ENCODE peak calls at places on chromosomes 11 and 22, in five cellular contexts. G is ovary, N is heart left ventricle, A is transverse colon, D is heart right ventricle. C is an unnamed sample. For H3K36me3, the result is how much of the 10 kb centered on the place peaks cover.

GRCh38 chr11:109023029-109023428 is 358.2 kb downstream of the DDX10 start:
- DNase-seq in G (no peak), N (no peak), A (no peak), D (no peak), C (no peak)

GRCh38 chr22:41369089-41369745 is 12.5 kb upstream of the TEF start:
- DNase-seq in G (peak), N (no peak), A (no peak), D (no peak), C (no peak)

GRCh38 chr22:32911526-32911925 is 110.0 kb downstream of the TIMP3 start:
- DNase-seq in G (no peak), N (no peak), A (no peak), D (no peak), C (no peak)

GRCh38 chr11:86182976-86183584 is 61.5 kb upstream of the EED start:
- DNase-seq in G (no peak), N (no peak), A (peak), D (no peak), C (no peak)

GRCh38 chr22:35313311-35314121 is 13.8 kb downstream of the TOM1 start:
- DNase-seq in G (no peak), N (peak), A (no peak), D (peak), C (peak)

GRCh38 chr11:87219266-87219665 is 181.5 kb downstream of the TMEM135 start:
- DNase-seq in G (no peak), N (no peak), A (no peak), D (no peak), C (no peak)

GRCh38 chr11:64245401-64245796 is 1.3 kb downstream of the PPP1R14B start:
- DNase-seq in G (peak), N (peak), A (peak), D (peak), C (peak)

GRCh38 chr22:44292007-44292370 is 20.8 kb downstream of the SHISAL1 start:
- DNase-seq in G (no peak), N (no peak), A (no peak), D (no peak), C (peak)

GRCh38 chr11:57167125-57167839 is 14.5 kb upstream of the LRRC55 start:
- DNase-seq in G (no peak), N (no peak), A (no peak), D (no peak), C (peak)

GRCh38 chr11:124874571-124875255 is 9.5 kb downstream of the ROBO3 start:
- DNase-seq in G (peak), N (no peak), A (no peak), D (no peak), C (no peak)

GRCh38 chr11:112355726-112356125 is 95.1 kb upstream of the PLET1 start:
- DNase-seq in G (peak), N (peak), A (no peak), D (no peak), C (peak)

GRCh38 chr22:50010676-50011446 is 1.7 kb downstream of the IL17REL start:
- DNase-seq in G (no peak), N (no peak), A (peak), D (no peak), C (no peak)

GRCh38 chr11:68141247-68142027 is 20.2 kb upstream of the CHKA start:
- DNase-seq in G (no peak), N (no peak), A (no peak), D (no peak), C (no peak)

GRCh38 chr11:67262731-67263675 is 3.3 kb upstream of the GRK2 start:
- DNase-seq in G (peak), N (peak), A (peak), D (peak), C (peak)

GRCh38 chr11:5851002-5851401 is 6.5 kb downstream of the OR52E8 start:
- DNase-seq in G (no peak), N (no peak), A (no peak), D (no peak), C (no peak)

GRCh38 chr11:16814410-16815046 is 76.1 kb downstream of the C11orf58 start:
- DNase-seq in G (no peak), N (no peak), A (no peak), D (no peak), C (no peak)

GRCh38 chr22:35893698-35894097 is 134.9 kb downstream of the RBFOX2 start:
- DNase-seq in G (peak), N (peak), A (no peak), D (peak), C (peak)

GRCh38 chr11:88508808-88509581 is 171.5 kb upstream of the CTSC start:
- DNase-seq in G (no peak), N (no peak), A (peak), D (no peak), C (no peak)

GRCh38 chr11:27896096-27896495 is 195.8 kb upstream of the BDNF start:
- DNase-seq in G (no peak), N (no peak), A (no peak), D (no peak), C (no peak)

GRCh38 chr11:27898166-27898565 is 197.9 kb upstream of the BDNF start:
- DNase-seq in G (no peak), N (no peak), A (no peak), D (no peak), C (no peak)

DNA sequence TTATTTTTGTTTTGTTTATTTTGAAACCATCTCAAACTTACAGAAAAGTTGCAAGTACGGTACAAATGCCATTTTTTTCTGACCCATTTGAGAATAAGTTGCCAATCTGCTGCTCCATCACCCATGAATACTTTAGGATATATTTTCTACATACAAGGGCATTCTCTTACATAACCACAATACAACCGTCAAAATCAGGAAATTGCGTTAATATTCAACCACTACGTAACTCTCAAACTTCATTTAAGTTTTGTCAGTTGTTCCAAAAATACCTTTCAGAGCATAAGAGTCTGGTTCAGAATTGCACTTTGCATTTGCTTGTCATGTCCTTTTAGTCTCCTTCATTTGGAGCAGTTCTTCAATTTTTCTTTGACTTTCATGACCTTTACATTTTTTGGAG is 194.3 kb upstream of the BDNF start:
- DNase-seq in G (no peak), N (no peak), A (no peak), D (no peak), C (no peak)
- H3K36me3 ChIP-seq in G (under half), N (under half), A (under half), D (under half), C (under half)

GRCh38 chr11:116931206-116931953 is 94.0 kb upstream of the APOA1 start:
- DNase-seq in G (no peak), N (peak), A (no peak), D (peak), C (no peak)
- H3K36me3 ChIP-seq in G (under half), N (under half), A (under half), D (under half), C (under half)

DNA sequence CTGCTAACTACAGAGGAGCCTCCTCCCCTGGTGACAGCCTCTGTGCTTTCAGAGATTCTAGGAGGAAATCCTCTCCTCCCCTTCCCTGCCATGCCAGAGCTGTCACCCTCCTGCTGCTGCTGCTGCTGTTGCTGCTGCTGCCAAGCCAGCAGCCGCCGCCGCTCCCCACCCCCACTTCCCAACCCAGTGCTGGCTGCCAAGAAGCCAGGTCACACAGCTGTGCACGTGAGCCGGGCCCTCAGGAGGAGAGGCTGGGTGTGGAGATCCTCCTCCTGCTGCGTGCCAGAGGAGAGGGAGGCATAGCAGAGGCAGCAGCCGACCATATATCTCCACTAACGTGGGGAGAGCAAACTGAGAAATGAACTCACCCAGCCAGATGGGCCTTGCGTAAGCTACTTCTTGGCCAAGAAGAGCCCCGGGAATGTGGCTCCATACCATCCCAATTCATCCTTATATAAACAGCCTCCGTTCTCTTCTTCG is 12.4 kb downstream of the CRY2 start:
- DNase-seq in G (peak), N (peak), A (peak), D (peak), C (peak)
- H3K36me3 ChIP-seq in G (under half), N (under half), A (under half), D (half or more), C (under half)

GRCh38 chr22:20571078-20571503 is 63.7 kb downstream of the MED15 start:
- DNase-seq in G (no peak), N (no peak), A (no peak), D (no peak), C (no peak)
- H3K36me3 ChIP-seq in G (under half), N (under half), A (under half), D (half or more), C (under half)

DNA sequence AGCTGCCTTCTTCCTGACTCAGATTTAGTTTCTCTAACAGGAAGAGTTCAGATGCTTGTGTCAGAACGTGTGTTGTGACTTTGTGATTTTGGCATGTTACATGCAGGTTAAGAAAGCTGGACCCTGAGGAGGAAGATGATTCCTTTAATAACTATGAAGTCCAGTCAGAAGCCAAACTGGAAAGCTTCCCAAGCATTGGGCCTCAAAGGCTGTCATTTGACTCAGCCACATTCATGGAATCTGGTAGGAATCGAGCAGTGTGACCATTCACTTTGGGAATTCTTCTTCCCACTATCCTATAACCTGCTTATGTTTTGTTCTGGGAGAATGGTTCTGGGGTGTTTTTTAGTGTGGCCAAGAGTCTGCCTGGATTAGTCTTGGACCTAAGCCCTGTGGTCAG is 48.0 kb downstream of the CABIN1 start:
- DNase-seq in G (no peak), N (no peak), A (no peak), D (no peak), C (no peak)
- H3K36me3 ChIP-seq in G (under half), N (under half), A (under half), D (half or more), C (under half)

GRCh38 chr11:128478305-128478704 is 109.1 kb downstream of the ETS1 start:
- DNase-seq in G (no peak), N (no peak), A (no peak), D (no peak), C (no peak)
- H3K36me3 ChIP-seq in G (under half), N (under half), A (under half), D (half or more), C (under half)

DNA sequence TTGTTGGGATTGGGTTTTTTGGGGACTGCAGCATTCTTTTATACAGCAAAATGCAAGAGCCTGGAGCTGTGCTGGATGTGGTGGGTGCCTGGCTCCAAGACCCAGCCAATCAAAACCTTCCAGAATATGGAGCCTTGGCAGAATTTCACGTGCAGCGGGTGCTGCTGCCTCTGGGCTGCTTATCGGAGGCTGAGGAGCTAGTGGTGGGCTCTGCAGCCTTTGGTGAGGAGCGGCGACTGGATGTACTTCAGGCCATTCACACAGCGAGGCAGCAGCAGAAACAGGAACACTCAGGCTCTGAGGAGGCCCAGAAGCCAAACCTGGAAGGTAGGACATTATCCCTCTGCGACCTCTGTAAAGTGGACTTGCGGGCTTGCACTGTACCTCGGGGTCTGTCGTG is 5.6 kb downstream of the PEX26 start:
- DNase-seq in G (no peak), N (no peak), A (no peak), D (no peak), C (no peak)
- H3K36me3 ChIP-seq in G (under half), N (under half), A (under half), D (half or more), C (under half)

DNA sequence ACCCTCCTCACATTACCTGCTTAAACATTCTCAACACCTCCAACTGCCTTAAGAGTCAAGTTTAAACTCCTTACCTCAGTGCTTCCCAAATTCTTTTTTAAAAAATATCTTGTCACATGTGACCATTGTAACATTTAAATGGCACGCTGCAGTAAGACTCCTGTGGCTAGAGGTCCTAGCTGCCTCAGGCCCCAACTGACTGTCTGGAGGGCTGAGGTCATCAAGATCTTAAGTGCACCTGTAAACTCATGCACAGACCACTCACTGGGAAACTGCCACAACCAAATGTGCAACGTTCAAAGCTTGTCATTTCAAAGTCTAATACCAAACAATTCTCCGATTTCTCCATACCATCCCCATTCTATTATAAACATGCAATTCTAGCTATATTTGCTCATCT is 16.4 kb upstream of the CCDC34 start:
- DNase-seq in G (no peak), N (no peak), A (no peak), D (no peak), C (no peak)
- H3K36me3 ChIP-seq in G (under half), N (under half), A (under half), D (under half), C (under half)

GRCh38 chr11:65972116-65972515 is 10.6 kb downstream of the SART1 start:
- DNase-seq in G (no peak), N (no peak), A (no peak), D (no peak), C (no peak)

GRCh38 chr11:65965986-65966762 is 4.6 kb downstream of the SART1 start:
- DNase-seq in G (no peak), N (no peak), A (no peak), D (no peak), C (no peak)

GRCh38 chr11:65964906-65965305 is 3.4 kb downstream of the SART1 start:
- DNase-seq in G (no peak), N (no peak), A (no peak), D (no peak), C (no peak)

GRCh38 chr11:65967329-65967934 is 5.9 kb downstream of the SART1 start:
- DNase-seq in G (no peak), N (no peak), A (no peak), D (no peak), C (no peak)

DNA sequence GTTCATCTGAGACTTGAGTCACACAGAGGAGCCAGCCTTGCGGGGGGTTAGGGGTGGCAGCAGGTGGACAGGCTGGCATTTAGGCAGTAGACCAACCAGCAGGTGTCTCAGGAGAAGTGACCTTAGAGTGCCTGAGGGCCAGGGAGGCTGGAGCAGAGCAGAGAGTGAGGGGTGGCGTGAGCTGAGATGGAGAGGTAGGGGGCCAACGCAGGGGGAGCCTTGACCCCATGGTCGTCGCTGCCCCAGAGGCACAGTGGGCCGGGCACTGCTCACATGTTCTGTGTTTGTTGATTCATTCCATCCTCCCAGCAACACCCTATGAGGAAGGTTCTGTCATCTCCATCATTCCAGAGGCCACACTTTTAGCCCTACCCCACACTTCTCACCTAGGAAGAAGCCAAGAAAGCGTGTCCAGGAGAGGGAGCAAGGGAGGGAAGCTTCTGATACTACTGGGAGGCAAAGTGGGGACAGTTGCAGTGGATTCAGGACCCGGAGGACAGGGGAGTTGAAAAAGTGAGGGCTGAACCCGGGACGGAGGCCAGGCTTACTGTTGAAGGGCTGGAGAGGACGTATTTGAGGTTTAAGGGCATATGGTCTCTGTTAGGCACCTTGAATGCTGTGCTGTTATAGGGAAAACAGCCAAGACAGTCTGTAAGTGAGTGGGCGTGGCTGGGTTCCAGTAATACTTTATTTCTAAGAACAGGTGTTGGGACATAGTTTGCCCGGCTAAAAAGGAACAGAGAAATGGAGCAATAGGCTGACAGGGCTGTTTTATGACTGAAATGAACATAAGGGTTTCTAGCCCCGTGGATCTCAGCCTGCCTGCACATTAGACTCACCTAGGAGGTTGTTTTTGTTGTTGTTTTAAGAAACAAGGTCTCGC is 7.3 kb downstream of the SART1 start:
- DNase-seq in G (no peak), N (no peak), A (no peak), D (no peak), C (no peak)
- H3K36me3 ChIP-seq in G (under half), N (under half), A (under half), D (half or more), C (under half)